ENCODE peak calls at places on chromosomes 1 and 21, in six cellular contexts. N is right lobe of liver, M is A549, Y is body of pancreas, W is breast epithelium, D is sigmoid colon. O is an unnamed sample. For H3K4me1, the result is how much of the 10 kb centered on the place peaks cover.

GRCh38 chr1:97999320-97999719 is 78.5 kb upstream of the DPYD start:
- DNase-seq in D (no peak), N (no peak), M (peak), W (no peak), Y (no peak), O (no peak)

GRCh38 chr1:37704966-37705365 is 12.7 kb downstream of the CDCA8 start:
- DNase-seq in N (no peak), M (no peak), W (no peak), D (no peak), Y (no peak), O (no peak)

GRCh38 chr1:231558711-231559205 is 30.3 kb downstream of the TSNAX start:
- DNase-seq in N (no peak), D (no peak), W (no peak), M (no peak), Y (no peak), O (no peak)

GRCh38 chr1:153474349-153474748 is 13.9 kb upstream of the S100A7 start:
- DNase-seq in Y (no peak), M (no peak), W (no peak), D (no peak), N (no peak), O (no peak)

GRCh38 chr1:59552001-59552400 is 255.1 kb downstream of the FGGY start:
- DNase-seq in M (no peak), N (no peak), Y (no peak), W (no peak), D (no peak), O (no peak)

GRCh38 chr1:58183286-58183685 is 363.2 kb downstream of the OMA1 start:
- DNase-seq in N (no peak), D (no peak), M (no peak), Y (no peak), W (no peak), O (no peak)

GRCh38 chr21:39108291-39109162 is 74.7 kb downstream of the PSMG1 start:
- DNase-seq in M (no peak), D (no peak), W (no peak), Y (no peak), N (no peak), O (no peak)

GRCh38 chr21:26845066-26845749 is at the start of gene ADAMTS1:
- DNase-seq in N (peak), D (peak), Y (peak), M (peak), W (peak), O (peak)

GRCh38 chr1:246550402-246550801 is 15.7 kb downstream of the TFB2M start:
- DNase-seq in Y (no peak), W (no peak), M (no peak), N (no peak), D (no peak), O (no peak)

GRCh38 chr1:218494449-218494852 is 149.3 kb downstream of the TGFB2 start:
- DNase-seq in Y (no peak), D (no peak), N (no peak), M (no peak), W (no peak), O (no peak)

GRCh38 chr1:225418598-225418997 is 9.2 kb downstream of the LBR start:
- DNase-seq in D (no peak), Y (no peak), W (no peak), M (no peak), N (no peak), O (no peak)

GRCh38 chr1:115179397-115179835 is 90.1 kb upstream of the TSPAN2 start:
- DNase-seq in D (no peak), N (no peak), Y (peak), W (no peak), M (peak), O (peak)

GRCh38 chr1:244833734-244834595 is 1.5 kb upstream of the COX20 start:
- DNase-seq in D (peak), N (peak), M (peak), Y (peak), W (no peak), O (peak)

GRCh38 chr1:240663160-240663879 is 51.4 kb upstream of the GREM2 start:
- DNase-seq in N (no peak), M (no peak), D (no peak), W (no peak), Y (no peak), O (no peak)

GRCh38 chr21:41719691-41720090 is 47.2 kb downstream of the RIPK4 start:
- DNase-seq in Y (no peak), M (no peak), D (no peak), N (no peak), W (no peak), O (no peak)

GRCh38 chr1:10528066-10529014 is 53.6 kb downstream of the PEX14 start:
- DNase-seq in D (peak), Y (peak), W (no peak), N (no peak), M (peak), O (no peak)

GRCh38 chr1:89274431-89274857 is 1.8 kb upstream of the GBP5 start:
- DNase-seq in N (no peak), W (no peak), Y (no peak), D (no peak), M (no peak), O (no peak)

GRCh38 chr1:20093940-20094391 is 24.0 kb downstream of the PLA2G5 start:
- DNase-seq in M (no peak), N (no peak), D (peak), W (no peak), Y (peak), O (peak)

GRCh38 chr1:234989019-234989418 is 139.6 kb downstream of the TOMM20 start:
- DNase-seq in M (no peak), Y (no peak), D (peak), N (no peak), W (no peak), O (no peak)

GRCh38 chr1:205319081-205320018 is 2.2 kb downstream of the NUAK2 start:
- DNase-seq in Y (peak), W (peak), D (peak), N (peak), M (peak), O (peak)

GRCh38 chr1:59431566-59432294 is 134.8 kb downstream of the FGGY start:
- DNase-seq in W (no peak), D (no peak), N (no peak), M (no peak), Y (no peak), O (no peak)

GRCh38 chr1:110107867-110108469 is 4.3 kb upstream of the UBL4B start:
- DNase-seq in W (no peak), N (no peak), M (no peak), D (no peak), Y (no peak), O (no peak)

GRCh38 chr1:48227165-48228013 is 4.9 kb downstream of the SLC5A9 start:
- DNase-seq in M (no peak), D (no peak), Y (no peak), W (no peak), N (peak), O (no peak)

GRCh38 chr1:27438621-27439061 is 46.2 kb downstream of the GPR3 start:
- DNase-seq in D (no peak), Y (no peak), W (no peak), M (no peak), N (no peak), O (no peak)

GRCh38 chr1:92961131-92961895 is at the start of gene DIPK1A:
- DNase-seq in Y (peak), M (peak), W (peak), N (peak), D (peak), O (peak)
- TF ChIP-seq POLR2A in Y (peak), M (peak), W (peak), N (peak), D (no peak), O (no peak)

GRCh38 chr1:184027751-184028682 is 9.5 kb downstream of the COLGALT2 start:
- DNase-seq in D (no peak), M (no peak), Y (no peak), W (no peak), N (no peak), O (no peak)
- H3K4me1 ChIP-seq in D (under half), M (under half), Y (under half), W (under half), N (under half), O (under half)

GRCh38 chr1:9438431-9439073 is 100.7 kb upstream of the SLC25A33 start:
- DNase-seq in M (peak), W (peak), D (peak), Y (peak), N (peak), O (peak)
- TF ChIP-seq POLR2A in M (no peak), W (no peak), D (no peak), Y (peak), N (peak), O (no peak)

DNA sequence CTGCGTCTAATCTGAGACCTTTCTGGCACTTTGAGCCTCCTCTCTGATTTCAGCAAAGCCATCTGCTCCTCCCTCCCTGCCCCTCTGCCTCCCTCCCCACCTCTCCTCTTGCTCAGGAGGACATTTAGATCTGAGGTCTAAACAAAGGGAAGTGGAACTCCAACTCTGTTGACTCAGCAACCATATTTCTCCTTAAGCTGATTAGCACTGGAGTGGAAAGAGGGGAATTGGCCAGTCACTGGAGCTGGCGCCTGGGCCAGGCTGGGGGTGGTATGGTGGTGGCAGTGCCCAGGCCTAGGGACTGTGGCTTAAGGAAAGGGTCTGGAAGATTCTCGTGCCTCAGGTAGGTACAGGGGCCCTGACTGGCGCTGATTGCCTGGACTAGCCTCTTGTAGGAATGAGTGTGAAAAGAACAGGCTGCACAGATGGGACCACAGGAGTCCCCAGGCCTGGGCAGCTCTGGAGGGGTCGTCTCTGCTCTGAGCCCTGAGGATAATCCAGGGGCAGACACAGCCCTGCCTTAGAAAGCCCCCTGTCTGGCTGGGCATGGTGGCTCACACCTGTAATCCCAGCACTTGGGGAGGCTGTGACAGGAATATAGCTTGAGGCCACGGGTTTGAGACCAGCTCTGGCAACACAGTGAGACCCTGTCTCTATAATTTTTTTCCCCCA is 11.9 kb downstream of the SH2D2A start:
- DNase-seq in Y (peak), M (no peak), D (no peak), W (no peak), N (no peak), O (no peak)
- H3K4me1 ChIP-seq in Y (under half), M (under half), D (under half), W (under half), N (under half), O (under half)